ENCODE peak calls at places on chromosomes 13 and 19, in four cellular contexts. C, Y, K and G are unnamed samples.

GRCh38 chr19:4516199-4516938 is 1.9 kb downstream of the PLIN4 start:
- DNase-seq in Y (no peak), K (no peak), C (no peak), G (no peak)

GRCh38 chr13:47220453-47221150 is 323.7 kb upstream of the HTR2A start:
- DNase-seq in Y (no peak), C (no peak), K (no peak), G (no peak)

GRCh38 chr13:41668130-41668757 is 210.9 kb downstream of the RGCC start:
- DNase-seq in Y (peak; percentile 50), C (peak; percentile 90), K (peak; percentile 93), G (peak; percentile 1)

GRCh38 chr19:50833802-50834167 is 411 bp upstream of the KLK15 start:
- DNase-seq in C (no peak), K (no peak), Y (no peak), G (no peak)

GRCh38 chr19:45456500-45456815 is 11.3 kb upstream of the FOSB start:
- DNase-seq in K (no peak), Y (no peak), C (no peak), G (no peak)

GRCh38 chr13:28497143-28497876 is 2.4 kb upstream of the FLT1 start:
- DNase-seq in Y (no peak), C (no peak), K (no peak), G (no peak)

GRCh38 chr13:49995535-49996165 is 1.2 kb upstream of the TRIM13 start:
- DNase-seq in Y (no peak), K (peak; percentile 36), C (peak; percentile 17), G (no peak)

GRCh38 chr13:21074601-21075302 is 13.4 kb upstream of the LATS2 start:
- DNase-seq in Y (no peak), C (no peak), K (peak; percentile 67), G (peak; percentile 34)

GRCh38 chr19:48752511-48753365 is at the start of gene FUT1:
- DNase-seq in K (peak; percentile 39), Y (peak; percentile 73), C (peak; percentile 72), G (no peak)

GRCh38 chr13:98739023-98739422 is 13.4 kb downstream of the SLC15A1 start:
- DNase-seq in K (no peak), Y (no peak), C (no peak), G (no peak)

GRCh38 chr13:49412749-49413148 is 31.1 kb downstream of the CAB39L start:
- DNase-seq in K (no peak), C (no peak), Y (no peak), G (no peak)

GRCh38 chr13:113044431-113045114 is 61.0 kb upstream of the F7 start:
- DNase-seq in C (no peak), K (peak; percentile 69), Y (no peak), G (no peak)

GRCh38 chr19:55116232-55117062 is 990 bp downstream of the PPP1R12C start:
- DNase-seq in Y (peak; percentile 69), K (peak; percentile 89), C (peak; percentile 45), G (peak; percentile 44)

GRCh38 chr19:58304748-58305064 is 471 bp upstream of the ERVK3-1 start:
- DNase-seq in C (no peak), K (no peak), Y (no peak), G (no peak)

GRCh38 chr13:69704311-69704710 is 403.3 kb upstream of the ATXN8OS start:
- DNase-seq in C (peak; percentile 34), K (no peak), Y (no peak), G (no peak)

GRCh38 chr19:46533085-46534081 is 37.7 kb upstream of the PNMA8B start:
- DNase-seq in Y (no peak), C (no peak), K (no peak), G (no peak)

GRCh38 chr19:33916792-33917191 is 120.1 kb downstream of the KCTD15 start:
- DNase-seq in K (no peak), C (no peak), Y (no peak), G (no peak)

GRCh38 chr19:30449673-30450072 is 77.5 kb downstream of the ZNF536 start:
- DNase-seq in Y (no peak), K (no peak), C (no peak), G (no peak)

GRCh38 chr19:2722541-2723344 is 1.6 kb upstream of the DIRAS1 start:
- DNase-seq in K (peak; percentile 96), C (peak; percentile 70), Y (peak; percentile 32), G (no peak)

GRCh38 chr13:79736356-79736755 is 255.4 kb downstream of the NDFIP2 start:
- DNase-seq in C (peak; percentile 75), K (no peak), Y (no peak), G (no peak)

GRCh38 chr13:21344662-21345176 is 114.4 kb downstream of the ZDHHC20 start:
- DNase-seq in Y (no peak), C (no peak), K (no peak), G (peak; percentile 43)

GRCh38 chr13:51797664-51798488 is 6.1 kb downstream of the DHRS12 start:
- DNase-seq in K (peak; percentile 56), C (peak; percentile 79), Y (peak; percentile 42), G (peak; percentile 59)

GRCh38 chr19:11924886-11925583 is at the start of gene ZNF700:
- DNase-seq in Y (peak; percentile 99), C (peak; percentile 98), K (peak; percentile 95), G (peak; percentile 91)

GRCh38 chr19:11927227-11927626 is 2.3 kb downstream of the ZNF700 start:
- DNase-seq in C (no peak), Y (no peak), K (no peak), G (no peak)

GRCh38 chr19:11921852-11922495 is 2.9 kb upstream of the ZNF700 start:
- DNase-seq in Y (no peak), K (no peak), C (peak; percentile 3), G (no peak)
- H3K4me1 ChIP-seq in Y (no peaks in the 10 kb centered on the region), K (peaks cover 5% of the 10 kb centered on the region), C (no peaks in the 10 kb centered on the region), G (peaks cover 16% of the 10 kb centered on the region)

GRCh38 chr19:35346193-35347052 is 1.3 kb upstream of the FFAR1 start:
- DNase-seq in Y (peak; percentile 42), C (no peak), K (no peak), G (peak; percentile 77)

GRCh38 chr19:35349614-35350521 is 2.2 kb downstream of the FFAR1 start:
- DNase-seq in K (no peak), C (no peak), Y (no peak), G (peak; percentile 7)

GRCh38 chr19:35347171-35347929 is at the start of gene FFAR1:
- DNase-seq in K (no peak), C (peak; percentile 41), Y (no peak), G (no peak)

GRCh38 chr19:35348909-35349611 is 1.4 kb downstream of the FFAR1 start:
- DNase-seq in K (no peak), Y (no peak), C (no peak), G (no peak)

GRCh38 chr19:35347930-35348298 is 212 bp downstream of the FFAR1 start:
- DNase-seq in C (no peak), K (no peak), Y (no peak), G (no peak)
- H3K4me1 ChIP-seq in C (no peaks in the 10 kb centered on the region), K (no peaks in the 10 kb centered on the region), Y (no peaks in the 10 kb centered on the region), G (peaks cover 26% of the 10 kb centered on the region)

GRCh38 chr13:74070065-74070464 is 64.1 kb downstream of the KLF12 start:
- DNase-seq in K (no peak), C (no peak), Y (no peak), G (peak; percentile 74)

GRCh38 chr13:74074723-74075122 is 59.5 kb downstream of the KLF12 start:
- DNase-seq in Y (no peak), C (no peak), K (peak; percentile 52), G (no peak)

GRCh38 chr13:74070513-74070912 is 63.7 kb downstream of the KLF12 start:
- DNase-seq in C (no peak), K (no peak), Y (no peak), G (no peak)

GRCh38 chr13:74077375-74077774 is 56.8 kb downstream of the KLF12 start:
- DNase-seq in K (peak; percentile 20), Y (no peak), C (no peak), G (no peak)

DNA sequence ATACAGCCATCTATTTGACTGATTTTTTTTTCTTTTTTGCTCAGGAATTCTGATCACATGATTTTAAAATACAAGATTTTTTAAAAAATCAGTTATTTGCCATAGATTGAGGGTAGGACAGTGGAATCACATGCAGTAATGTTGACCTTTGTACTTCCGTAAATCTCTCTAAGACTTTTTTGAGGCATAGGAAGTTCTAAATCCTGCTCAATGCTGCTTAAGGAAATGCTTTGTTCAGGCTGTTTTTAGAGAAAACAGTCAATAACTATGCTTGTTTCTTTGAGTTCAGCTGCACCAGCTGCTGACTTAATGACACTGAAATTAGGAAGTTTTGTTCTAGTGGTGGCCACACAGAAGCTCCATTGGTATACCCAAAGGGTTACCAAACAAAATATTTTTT is 61.0 kb downstream of the KLF12 start:
- DNase-seq in K (no peak), Y (no peak), C (no peak), G (no peak)
- H3K4me1 ChIP-seq in K (peaks cover 35% of the 10 kb centered on the region), Y (no peaks in the 10 kb centered on the region), C (no peaks in the 10 kb centered on the region), G (peaks cover 49% of the 10 kb centered on the region)

GRCh38 chr13:33615436-33615835 is 202.5 kb upstream of the RFC3 start:
- DNase-seq in Y (no peak), K (no peak), C (no peak), G (no peak)
- H3K4me1 ChIP-seq in Y (no peaks in the 10 kb centered on the region), K (no peaks in the 10 kb centered on the region), C (peaks cover 2% of the 10 kb centered on the region), G (peaks cover 3% of the 10 kb centered on the region)

GRCh38 chr19:42524943-42525342 is 3.3 kb downstream of the CEACAM1 start:
- DNase-seq in K (no peak), Y (no peak), C (no peak), G (no peak)
- H3K4me1 ChIP-seq in K (no peaks in the 10 kb centered on the region), Y (peaks cover 5% of the 10 kb centered on the region), C (peaks cover 11% of the 10 kb centered on the region), G (peaks cover 25% of the 10 kb centered on the region)

GRCh38 chr13:106963151-106963550 is 395.2 kb upstream of the ARGLU1 start:
- DNase-seq in Y (no peak), K (no peak), C (no peak), G (no peak)
- H3K4me1 ChIP-seq in Y (no peaks in the 10 kb centered on the region), K (no peaks in the 10 kb centered on the region), C (no peaks in the 10 kb centered on the region), G (no peaks in the 10 kb centered on the region)

DNA sequence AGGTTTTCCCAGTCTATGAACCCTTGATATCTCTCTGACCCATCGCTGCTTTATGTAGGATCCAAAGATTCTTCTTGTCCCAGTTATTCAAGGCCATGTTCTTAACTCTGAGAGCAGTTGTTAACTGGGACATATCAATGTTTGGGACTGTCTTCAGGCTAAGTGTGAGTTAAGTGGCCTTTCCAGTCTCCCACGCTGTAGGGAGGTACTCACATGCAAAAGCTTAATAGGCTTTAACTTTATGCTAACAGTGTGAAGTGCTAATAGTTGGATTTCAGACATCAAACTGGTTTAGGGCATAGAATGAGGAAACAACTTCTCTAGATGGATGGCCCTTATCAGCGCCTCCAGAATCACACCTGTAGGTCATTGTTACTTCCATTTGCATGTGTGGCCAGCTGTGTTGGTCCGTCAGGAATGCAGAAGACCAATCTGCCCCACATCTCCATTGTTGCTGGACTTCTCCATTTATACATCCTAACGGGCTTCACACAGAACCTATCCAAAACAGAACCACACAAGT is 104.7 kb upstream of the MBNL2 start:
- DNase-seq in K (no peak), C (no peak), Y (no peak), G (no peak)
- H3K4me1 ChIP-seq in K (peaks cover 36% of the 10 kb centered on the region), C (peaks cover 24% of the 10 kb centered on the region), Y (no peaks in the 10 kb centered on the region), G (no peaks in the 10 kb centered on the region)

DNA sequence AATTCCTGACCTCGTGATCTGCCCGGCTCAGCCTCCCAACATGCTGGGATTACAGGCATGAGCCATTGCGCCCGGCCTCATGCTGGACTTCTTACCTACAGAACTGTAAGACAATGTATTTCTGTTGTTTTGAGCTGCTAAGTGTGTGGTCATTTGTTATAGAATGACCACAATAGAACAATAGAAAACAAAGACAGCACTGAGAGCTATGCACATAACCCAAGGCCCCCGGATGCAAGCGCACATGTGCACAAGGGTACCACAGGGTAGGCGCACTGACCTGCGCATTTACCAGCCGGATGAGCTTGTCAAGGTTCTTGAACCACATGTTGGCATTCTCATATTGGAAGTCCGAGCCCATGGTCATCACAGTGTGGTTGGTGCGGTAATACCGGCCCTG is 5.6 kb downstream of the MAN2B1 start:
- DNase-seq in C (no peak), K (no peak), Y (no peak), G (no peak)
- H3K4me1 ChIP-seq in C (peaks cover 3% of the 10 kb centered on the region), K (no peaks in the 10 kb centered on the region), Y (no peaks in the 10 kb centered on the region), G (peaks cover 15% of the 10 kb centered on the region)